ENCODE peak calls at places on chromosome 4, in eight cellular contexts. One of them, this sample, is unnamed.

GRCh38 chr4:157115613-157116340 is 39.8 kb downstream of the GLRB start:
- DNase-seq in esophagus squamous epithelium: no peak
- DNase-seq in GM23338: no peak
- DNase-seq in IMR-90: peak; percentile 77
- DNase-seq in ovary: no peak
- DNase-seq in SJSA1: no peak
- DNase-seq in endodermal cell: no peak
- DNase-seq in CD8-positive, alpha-beta memory T cell: no peak
- DNase-seq in this sample: no peak

GRCh38 chr4:147057631-147057980 is 111.9 kb upstream of the TTC29 start:
- DNase-seq in esophagus squamous epithelium: no peak
- DNase-seq in GM23338: peak; percentile 17
- DNase-seq in IMR-90: peak; percentile 41
- DNase-seq in ovary: no peak
- DNase-seq in SJSA1: no peak
- DNase-seq in endodermal cell: no peak
- DNase-seq in CD8-positive, alpha-beta memory T cell: no peak
- DNase-seq in this sample: no peak

GRCh38 chr4:177271091-177271490 is 38.6 kb upstream of the NEIL3 start:
- DNase-seq in esophagus squamous epithelium: no peak
- DNase-seq in GM23338: no peak
- DNase-seq in IMR-90: no peak
- DNase-seq in ovary: no peak
- DNase-seq in SJSA1: no peak
- DNase-seq in endodermal cell: no peak
- DNase-seq in CD8-positive, alpha-beta memory T cell: no peak
- DNase-seq in this sample: no peak

GRCh38 chr4:68883870-68884269 is 67.7 kb downstream of the UGT2A3 start:
- DNase-seq in esophagus squamous epithelium: no peak
- DNase-seq in GM23338: no peak
- DNase-seq in IMR-90: no peak
- DNase-seq in ovary: no peak
- DNase-seq in SJSA1: no peak
- DNase-seq in endodermal cell: no peak
- DNase-seq in CD8-positive, alpha-beta memory T cell: no peak
- DNase-seq in this sample: no peak

GRCh38 chr4:59091376-59092142 is 1981.4 kb upstream of the IGFBP7 start:
- DNase-seq in esophagus squamous epithelium: no peak
- DNase-seq in GM23338: peak; percentile 6
- DNase-seq in IMR-90: no peak
- DNase-seq in ovary: no peak
- DNase-seq in SJSA1: no peak
- DNase-seq in endodermal cell: peak; percentile 57
- DNase-seq in CD8-positive, alpha-beta memory T cell: no peak
- DNase-seq in this sample: peak; percentile 5

GRCh38 chr4:54484361-54484760 is 173.4 kb upstream of the KIT start:
- DNase-seq in esophagus squamous epithelium: no peak
- DNase-seq in GM23338: no peak
- DNase-seq in IMR-90: no peak
- DNase-seq in ovary: no peak
- DNase-seq in SJSA1: no peak
- DNase-seq in endodermal cell: no peak
- DNase-seq in CD8-positive, alpha-beta memory T cell: no peak
- DNase-seq in this sample: no peak

GRCh38 chr4:126230244-126230643 is 915.5 kb downstream of the FAT4 start:
- DNase-seq in esophagus squamous epithelium: no peak
- DNase-seq in GM23338: no peak
- DNase-seq in IMR-90: no peak
- DNase-seq in ovary: no peak
- DNase-seq in SJSA1: no peak
- DNase-seq in endodermal cell: no peak
- DNase-seq in CD8-positive, alpha-beta memory T cell: no peak
- DNase-seq in this sample: no peak

GRCh38 chr4:102007959-102008425 is 217.5 kb downstream of the BANK1 start:
- DNase-seq in esophagus squamous epithelium: no peak
- DNase-seq in GM23338: no peak
- DNase-seq in IMR-90: no peak
- DNase-seq in ovary: no peak
- DNase-seq in SJSA1: no peak
- DNase-seq in endodermal cell: no peak
- DNase-seq in CD8-positive, alpha-beta memory T cell: no peak
- DNase-seq in this sample: no peak

GRCh38 chr4:118834960-118835895 is 698 bp downstream of the SEC24D start:
- DNase-seq in esophagus squamous epithelium: peak; percentile 31
- DNase-seq in GM23338: peak; percentile 81
- DNase-seq in IMR-90: peak; percentile 94
- DNase-seq in ovary: peak; percentile 55
- DNase-seq in SJSA1: peak; percentile 75
- DNase-seq in endodermal cell: peak; percentile 79
- DNase-seq in CD8-positive, alpha-beta memory T cell: peak; percentile 17
- DNase-seq in this sample: peak; percentile 51

GRCh38 chr4:16264798-16265197 is 38.5 kb upstream of the TAPT1 start:
- DNase-seq in esophagus squamous epithelium: no peak
- DNase-seq in GM23338: peak; percentile 65
- DNase-seq in IMR-90: peak; percentile 58
- DNase-seq in ovary: no peak
- DNase-seq in SJSA1: no peak
- DNase-seq in endodermal cell: no peak
- DNase-seq in CD8-positive, alpha-beta memory T cell: no peak
- DNase-seq in this sample: no peak

GRCh38 chr4:142085631-142086292 is 449.4 kb downstream of the IL15 start:
- DNase-seq in esophagus squamous epithelium: no peak
- DNase-seq in GM23338: no peak
- DNase-seq in IMR-90: no peak
- DNase-seq in ovary: no peak
- DNase-seq in SJSA1: no peak
- DNase-seq in endodermal cell: no peak
- DNase-seq in CD8-positive, alpha-beta memory T cell: no peak
- DNase-seq in this sample: no peak

GRCh38 chr4:127995776-127996175 is 30.6 kb downstream of the ABHD18 start:
- DNase-seq in esophagus squamous epithelium: no peak
- DNase-seq in GM23338: no peak
- DNase-seq in IMR-90: peak; percentile 35
- DNase-seq in ovary: no peak
- DNase-seq in SJSA1: no peak
- DNase-seq in endodermal cell: no peak
- DNase-seq in CD8-positive, alpha-beta memory T cell: no peak
- DNase-seq in this sample: no peak

GRCh38 chr4:172573899-172574298 is 594.7 kb upstream of the GALNT7 start:
- DNase-seq in esophagus squamous epithelium: no peak
- DNase-seq in GM23338: no peak
- DNase-seq in IMR-90: no peak
- DNase-seq in ovary: no peak
- DNase-seq in SJSA1: no peak
- DNase-seq in endodermal cell: no peak
- DNase-seq in CD8-positive, alpha-beta memory T cell: no peak
- DNase-seq in this sample: no peak

GRCh38 chr4:25860586-25861421 is 2.0 kb downstream of the SEL1L3 start:
- DNase-seq in esophagus squamous epithelium: peak; percentile 6
- DNase-seq in GM23338: no peak
- DNase-seq in IMR-90: peak; percentile 42
- DNase-seq in ovary: no peak
- DNase-seq in SJSA1: no peak
- DNase-seq in endodermal cell: no peak
- DNase-seq in CD8-positive, alpha-beta memory T cell: no peak
- DNase-seq in this sample: no peak

GRCh38 chr4:153234923-153235322 is 30.7 kb downstream of the TRIM2 start:
- DNase-seq in esophagus squamous epithelium: no peak
- DNase-seq in GM23338: no peak
- DNase-seq in IMR-90: peak; percentile 57
- DNase-seq in ovary: no peak
- DNase-seq in SJSA1: no peak
- DNase-seq in endodermal cell: no peak
- DNase-seq in CD8-positive, alpha-beta memory T cell: no peak
- DNase-seq in this sample: no peak

GRCh38 chr4:87802858-87803257 is 3.5 kb downstream of the IBSP start:
- DNase-seq in esophagus squamous epithelium: no peak
- DNase-seq in GM23338: no peak
- DNase-seq in IMR-90: no peak
- DNase-seq in ovary: no peak
- DNase-seq in SJSA1: no peak
- DNase-seq in endodermal cell: no peak
- DNase-seq in CD8-positive, alpha-beta memory T cell: no peak
- DNase-seq in this sample: no peak

GRCh38 chr4:98181815-98182214 is 38.5 kb upstream of the STPG2 start:
- DNase-seq in esophagus squamous epithelium: no peak
- DNase-seq in GM23338: peak; percentile 39
- DNase-seq in IMR-90: peak; percentile 14
- DNase-seq in ovary: no peak
- DNase-seq in SJSA1: no peak
- DNase-seq in endodermal cell: no peak
- DNase-seq in CD8-positive, alpha-beta memory T cell: no peak
- DNase-seq in this sample: no peak

GRCh38 chr4:163568835-163569234 is 74.3 kb downstream of the TMA16 start:
- DNase-seq in esophagus squamous epithelium: no peak
- DNase-seq in GM23338: no peak
- DNase-seq in IMR-90: no peak
- DNase-seq in ovary: no peak
- DNase-seq in SJSA1: no peak
- DNase-seq in endodermal cell: no peak
- DNase-seq in CD8-positive, alpha-beta memory T cell: no peak
- DNase-seq in this sample: no peak

GRCh38 chr4:163562496-163562895 is 68.0 kb downstream of the TMA16 start:
- DNase-seq in esophagus squamous epithelium: no peak
- DNase-seq in GM23338: no peak
- DNase-seq in IMR-90: no peak
- DNase-seq in ovary: no peak
- DNase-seq in SJSA1: no peak
- DNase-seq in endodermal cell: no peak
- DNase-seq in CD8-positive, alpha-beta memory T cell: no peak
- DNase-seq in this sample: no peak

GRCh38 chr4:163566257-163566656 is 71.8 kb downstream of the TMA16 start:
- DNase-seq in esophagus squamous epithelium: no peak
- DNase-seq in GM23338: no peak
- DNase-seq in IMR-90: no peak
- DNase-seq in ovary: no peak
- DNase-seq in SJSA1: no peak
- DNase-seq in endodermal cell: no peak
- DNase-seq in CD8-positive, alpha-beta memory T cell: no peak
- DNase-seq in this sample: no peak

GRCh38 chr4:163565228-163566040 is 70.9 kb downstream of the TMA16 start:
- DNase-seq in esophagus squamous epithelium: no peak
- DNase-seq in GM23338: peak; percentile 73
- DNase-seq in IMR-90: no peak
- DNase-seq in ovary: no peak
- DNase-seq in SJSA1: no peak
- DNase-seq in endodermal cell: no peak
- DNase-seq in CD8-positive, alpha-beta memory T cell: no peak
- DNase-seq in this sample: no peak

GRCh38 chr4:163564221-163564720 is 69.8 kb downstream of the TMA16 start:
- DNase-seq in esophagus squamous epithelium: no peak
- DNase-seq in GM23338: no peak
- DNase-seq in IMR-90: no peak
- DNase-seq in ovary: no peak
- DNase-seq in SJSA1: no peak
- DNase-seq in endodermal cell: no peak
- DNase-seq in CD8-positive, alpha-beta memory T cell: no peak
- DNase-seq in this sample: no peak
- H3K27ac ChIP-seq in esophagus squamous epithelium: no peak overlapping the region
- H3K27ac ChIP-seq in GM23338: no peak overlapping the region
- H3K27ac ChIP-seq in IMR-90: no peak overlapping the region
- H3K27ac ChIP-seq in ovary: no peak overlapping the region
- H3K27ac ChIP-seq in SJSA1: no peak overlapping the region
- H3K27ac ChIP-seq in endodermal cell: no peak overlapping the region
- H3K27ac ChIP-seq in CD8-positive, alpha-beta memory T cell: no peak overlapping the region
- H3K27ac ChIP-seq in this sample: no peak overlapping the region

DNA sequence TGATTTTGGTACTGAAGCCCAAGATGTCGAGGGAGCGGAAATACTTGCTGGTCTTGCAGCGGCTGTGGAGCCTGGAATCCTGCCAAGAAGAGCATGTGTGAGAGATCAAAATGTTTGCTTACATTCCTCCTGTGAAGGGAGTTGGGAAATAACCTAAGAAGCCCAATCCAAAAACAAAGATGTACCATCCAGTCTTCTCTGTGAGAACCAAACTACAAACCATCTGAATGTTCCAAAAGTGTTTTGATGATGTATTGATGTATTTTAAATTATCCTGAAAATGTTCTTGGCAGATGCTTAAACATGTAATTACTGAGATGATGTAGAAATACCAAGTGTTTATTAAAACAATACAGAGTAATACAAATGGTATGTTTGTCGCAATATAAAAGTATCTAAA is 10.1 kb upstream of the ADH1A start:
- DNase-seq in esophagus squamous epithelium: no peak
- DNase-seq in GM23338: no peak
- DNase-seq in IMR-90: peak; percentile 97
- DNase-seq in ovary: peak; percentile 96
- DNase-seq in SJSA1: no peak
- DNase-seq in endodermal cell: no peak
- DNase-seq in CD8-positive, alpha-beta memory T cell: no peak
- DNase-seq in this sample: peak; percentile 67
- H3K27ac ChIP-seq in esophagus squamous epithelium: no peak overlapping the region
- H3K27ac ChIP-seq in GM23338: no peak overlapping the region
- H3K27ac ChIP-seq in IMR-90: peak overlapping the region; percentile 99
- H3K27ac ChIP-seq in ovary: no peak overlapping the region
- H3K27ac ChIP-seq in SJSA1: no peak overlapping the region
- H3K27ac ChIP-seq in endodermal cell: no peak overlapping the region
- H3K27ac ChIP-seq in CD8-positive, alpha-beta memory T cell: no peak overlapping the region
- H3K27ac ChIP-seq in this sample: no peak overlapping the region

GRCh38 chr4:113012122-113012725 is 37.2 kb upstream of the ANK2 start:
- DNase-seq in esophagus squamous epithelium: no peak
- DNase-seq in GM23338: no peak
- DNase-seq in IMR-90: no peak
- DNase-seq in ovary: no peak
- DNase-seq in SJSA1: no peak
- DNase-seq in endodermal cell: no peak
- DNase-seq in CD8-positive, alpha-beta memory T cell: no peak
- DNase-seq in this sample: no peak
- H3K27ac ChIP-seq in esophagus squamous epithelium: no peak overlapping the region
- H3K27ac ChIP-seq in GM23338: no peak overlapping the region
- H3K27ac ChIP-seq in IMR-90: no peak overlapping the region
- H3K27ac ChIP-seq in ovary: no peak overlapping the region
- H3K27ac ChIP-seq in SJSA1: no peak overlapping the region
- H3K27ac ChIP-seq in endodermal cell: no peak overlapping the region
- H3K27ac ChIP-seq in CD8-positive, alpha-beta memory T cell: no peak overlapping the region
- H3K27ac ChIP-seq in this sample: no peak overlapping the region

GRCh38 chr4:56637791-56638190 is 43.3 kb downstream of the HOPX start:
- DNase-seq in esophagus squamous epithelium: no peak
- DNase-seq in GM23338: no peak
- DNase-seq in IMR-90: no peak
- DNase-seq in ovary: no peak
- DNase-seq in SJSA1: no peak
- DNase-seq in endodermal cell: no peak
- DNase-seq in CD8-positive, alpha-beta memory T cell: no peak
- DNase-seq in this sample: no peak
- H3K27ac ChIP-seq in esophagus squamous epithelium: peak overlapping the region; percentile 48
- H3K27ac ChIP-seq in GM23338: no peak overlapping the region
- H3K27ac ChIP-seq in IMR-90: no peak overlapping the region
- H3K27ac ChIP-seq in ovary: no peak overlapping the region
- H3K27ac ChIP-seq in SJSA1: no peak overlapping the region
- H3K27ac ChIP-seq in endodermal cell: no peak overlapping the region
- H3K27ac ChIP-seq in CD8-positive, alpha-beta memory T cell: no peak overlapping the region
- H3K27ac ChIP-seq in this sample: no peak overlapping the region